ENCODE peak calls at places on chromosomes 3 and 15, in four cellular contexts. One of them, this sample, is unnamed.

GRCh38 chr15:92683511-92683834 is 27.9 kb upstream of the FAM174B start:
- DNase-seq in neuronal stem cell: peak; percentile 27
- DNase-seq in IMR-90: no peak
- DNase-seq in H9: peak; percentile 88
- DNase-seq in this sample: no peak

GRCh38 chr3:20080956-20081554 is 40.8 kb downstream of the KAT2B start:
- DNase-seq in neuronal stem cell: no peak
- DNase-seq in IMR-90: peak; percentile 6
- DNase-seq in H9: no peak
- DNase-seq in this sample: no peak

GRCh38 chr3:149204390-149204991 is 17.1 kb downstream of the CP start:
- DNase-seq in neuronal stem cell: no peak
- DNase-seq in IMR-90: no peak
- DNase-seq in H9: no peak
- DNase-seq in this sample: no peak

GRCh38 chr3:38558864-38559263 is 62.7 kb downstream of the EXOG start:
- DNase-seq in neuronal stem cell: no peak
- DNase-seq in H9: peak; percentile 4
- DNase-seq in IMR-90: no peak
- DNase-seq in this sample: no peak

GRCh38 chr15:37035349-37035748 is 65.0 kb downstream of the MEIS2 start:
- DNase-seq in neuronal stem cell: no peak
- DNase-seq in H9: no peak
- DNase-seq in IMR-90: peak; percentile 66
- DNase-seq in this sample: peak; percentile 51

GRCh38 chr3:107704477-107704876 is 181.7 kb downstream of the BBX start:
- DNase-seq in IMR-90: peak; percentile 70
- DNase-seq in neuronal stem cell: no peak
- DNase-seq in H9: no peak
- DNase-seq in this sample: peak; percentile 56

GRCh38 chr3:163126115-163126514 is 1629.5 kb downstream of the OTOL1 start:
- DNase-seq in IMR-90: no peak
- DNase-seq in neuronal stem cell: no peak
- DNase-seq in H9: no peak
- DNase-seq in this sample: no peak

GRCh38 chr15:99911824-99912223 is 178.6 kb upstream of the LYSMD4 start:
- DNase-seq in neuronal stem cell: no peak
- DNase-seq in IMR-90: no peak
- DNase-seq in H9: no peak
- DNase-seq in this sample: no peak

GRCh38 chr3:151841801-151842200 is 27.9 kb downstream of the AADAC start:
- DNase-seq in IMR-90: peak; percentile 18
- DNase-seq in neuronal stem cell: no peak
- DNase-seq in H9: no peak
- DNase-seq in this sample: peak; percentile 28

GRCh38 chr3:48347500-48347899 is 14.0 kb upstream of the SPINK8 start:
- DNase-seq in H9: no peak
- DNase-seq in neuronal stem cell: no peak
- DNase-seq in IMR-90: no peak
- DNase-seq in this sample: no peak

GRCh38 chr15:58459562-58459961 is 27.8 kb downstream of the LIPC start:
- DNase-seq in neuronal stem cell: no peak
- DNase-seq in IMR-90: no peak
- DNase-seq in H9: no peak
- DNase-seq in this sample: no peak

GRCh38 chr15:59185725-59186124 is 20.9 kb upstream of the LDHAL6B start:
- DNase-seq in H9: no peak
- DNase-seq in neuronal stem cell: no peak
- DNase-seq in IMR-90: no peak
- DNase-seq in this sample: no peak

GRCh38 chr3:9808345-9809037 is 1.6 kb upstream of the TTLL3 start:
- DNase-seq in IMR-90: peak; percentile 43
- DNase-seq in neuronal stem cell: peak; percentile 36
- DNase-seq in H9: peak; percentile 72
- DNase-seq in this sample: peak; percentile 65
- H3K27ac ChIP-seq in IMR-90: no peak overlapping the region
- H3K27ac ChIP-seq in neuronal stem cell: no peak overlapping the region
- H3K27ac ChIP-seq in H9: no peak overlapping the region
- H3K27ac ChIP-seq in this sample: peak overlapping the region; percentile 46

GRCh38 chr15:75200391-75200764 is 1.3 kb upstream of the C15orf39 start:
- DNase-seq in H9: no peak
- DNase-seq in neuronal stem cell: no peak
- DNase-seq in IMR-90: no peak
- DNase-seq in this sample: no peak

GRCh38 chr15:75200765-75201608 is 695 bp upstream of the C15orf39 start:
- DNase-seq in IMR-90: no peak
- DNase-seq in H9: peak; percentile 90
- DNase-seq in neuronal stem cell: peak; percentile 51
- DNase-seq in this sample: peak; percentile 40

GRCh38 chr15:75198560-75199346 is 2.9 kb upstream of the C15orf39 start:
- DNase-seq in H9: peak; percentile 80
- DNase-seq in IMR-90: peak; percentile 49
- DNase-seq in neuronal stem cell: no peak
- DNase-seq in this sample: peak; percentile 55

GRCh38 chr15:75201609-75202250 is at the start of gene C15orf39:
- DNase-seq in neuronal stem cell: peak; percentile 74
- DNase-seq in IMR-90: peak; percentile 52
- DNase-seq in H9: peak; percentile 83
- DNase-seq in this sample: peak; percentile 74

DNA sequence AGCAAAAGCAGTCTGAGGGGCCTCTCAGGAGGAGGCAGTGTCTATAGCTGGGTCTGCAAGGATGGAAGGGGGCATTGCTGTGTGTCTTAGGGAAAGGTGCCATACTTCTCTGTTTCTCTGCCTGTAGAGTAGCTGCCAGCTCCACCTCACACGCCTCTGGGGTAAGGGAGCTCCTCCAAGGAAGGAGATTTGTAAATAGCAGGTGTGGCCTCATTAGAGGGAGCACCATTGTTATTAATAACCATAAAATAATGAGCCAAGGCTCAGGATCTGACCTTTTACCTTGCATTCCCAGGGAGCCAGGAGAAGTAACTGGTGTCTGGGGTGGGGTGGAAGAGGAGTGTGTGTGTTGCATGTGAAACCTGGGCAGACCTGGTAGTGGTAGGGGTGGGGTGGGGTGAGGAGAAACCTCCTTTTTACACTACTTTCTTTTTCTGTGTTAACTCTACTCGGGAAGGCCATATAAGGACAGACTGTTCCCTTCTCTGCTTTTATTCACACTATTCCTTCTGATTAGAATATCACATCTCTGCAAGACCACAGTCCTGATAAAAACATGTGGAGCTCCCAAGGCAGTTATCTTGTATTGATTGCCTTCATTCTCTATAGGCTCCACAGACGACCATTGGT is 2.2 kb upstream of the C15orf39 start:
- DNase-seq in neuronal stem cell: no peak
- DNase-seq in H9: no peak
- DNase-seq in IMR-90: no peak
- DNase-seq in this sample: no peak
- H2BK15ac ChIP-seq in neuronal stem cell: no peak overlapping the region
- H2BK15ac ChIP-seq in H9: no peak overlapping the region
- H2BK15ac ChIP-seq in IMR-90: no peak overlapping the region
- H2BK15ac ChIP-seq in this sample: no peak overlapping the region

GRCh38 chr3:122468896-122469533 is 45.7 kb downstream of the KPNA1 start:
- DNase-seq in IMR-90: no peak
- DNase-seq in H9: peak; percentile 32
- DNase-seq in neuronal stem cell: no peak
- DNase-seq in this sample: no peak
- H3K27ac ChIP-seq in IMR-90: no peak overlapping the region
- H3K27ac ChIP-seq in H9: no peak overlapping the region
- H3K27ac ChIP-seq in neuronal stem cell: no peak overlapping the region
- H3K27ac ChIP-seq in this sample: peak overlapping the region; percentile 82

GRCh38 chr3:193816028-193816395 is 223.0 kb downstream of the OPA1 start:
- DNase-seq in IMR-90: no peak
- DNase-seq in H9: no peak
- DNase-seq in neuronal stem cell: no peak
- DNase-seq in this sample: no peak
- H2BK15ac ChIP-seq in IMR-90: no peak overlapping the region
- H2BK15ac ChIP-seq in H9: no peak overlapping the region
- H2BK15ac ChIP-seq in neuronal stem cell: no peak overlapping the region
- H2BK15ac ChIP-seq in this sample: no peak overlapping the region

DNA sequence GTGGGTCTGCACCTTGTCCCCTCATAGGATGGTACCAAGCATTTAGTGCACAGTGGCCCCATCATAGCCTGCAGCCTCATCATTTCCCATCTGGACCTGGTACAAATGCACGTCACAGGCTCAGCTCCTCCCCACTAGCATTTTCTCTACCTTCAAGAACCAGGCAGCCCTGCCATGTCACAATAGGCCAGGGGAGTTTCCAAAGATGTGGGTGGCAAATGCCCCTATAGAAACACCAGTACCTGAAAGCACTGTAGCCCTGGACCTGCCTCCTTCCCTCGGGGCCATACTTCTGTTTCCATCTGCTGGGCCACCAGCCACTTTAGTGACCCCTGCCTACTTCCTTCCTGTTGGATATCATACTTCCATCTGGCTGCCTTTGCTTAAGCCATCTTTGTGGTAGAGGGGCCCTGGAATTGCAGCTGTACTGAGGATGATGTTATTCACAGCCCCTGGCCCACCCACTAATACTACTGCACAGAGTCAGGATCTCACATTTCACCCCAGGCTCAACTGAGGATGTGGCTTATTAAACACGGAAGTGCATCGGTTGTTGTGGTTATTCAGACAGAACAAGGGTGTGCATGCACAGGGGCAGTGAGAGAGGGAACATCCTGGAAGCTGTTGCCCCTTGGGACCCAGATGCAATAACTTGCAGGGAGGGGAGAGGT is 3.8 kb downstream of the TCTA start:
- DNase-seq in H9: no peak
- DNase-seq in neuronal stem cell: no peak
- DNase-seq in IMR-90: no peak
- DNase-seq in this sample: no peak
- H3K27ac ChIP-seq in H9: no peak overlapping the region
- H3K27ac ChIP-seq in neuronal stem cell: no peak overlapping the region
- H3K27ac ChIP-seq in IMR-90: no peak overlapping the region
- H3K27ac ChIP-seq in this sample: no peak overlapping the region

DNA sequence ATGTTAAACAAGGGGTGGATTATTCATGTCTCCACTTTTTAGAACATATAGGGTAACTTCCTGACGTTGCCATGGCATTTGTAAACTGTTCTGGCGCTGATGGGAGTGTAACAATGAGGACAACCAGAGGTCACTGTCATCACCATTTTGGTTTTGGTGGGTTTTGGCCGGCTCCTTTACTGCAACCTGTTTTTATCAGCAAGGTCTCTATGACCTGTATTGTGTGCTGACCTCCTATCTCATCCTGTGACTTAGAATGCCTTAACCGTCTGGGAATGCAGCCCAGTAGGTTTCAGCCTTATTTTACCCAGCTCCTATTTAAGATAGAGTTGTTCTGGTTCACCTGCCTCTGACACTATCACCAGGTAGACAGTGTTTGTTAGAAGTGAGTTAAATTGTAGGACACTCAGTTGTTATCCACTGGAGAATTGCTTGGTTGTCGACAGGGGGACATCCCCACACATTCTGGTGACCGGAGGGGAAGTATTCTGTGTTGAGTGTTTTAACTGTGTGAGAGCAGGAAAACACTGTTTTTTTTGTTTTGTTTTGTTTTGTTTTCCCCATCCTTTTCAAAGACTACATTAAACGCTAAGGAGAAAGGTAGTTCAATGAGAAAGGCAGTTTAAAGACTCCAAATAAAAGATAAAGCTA is 36.9 kb upstream of the SKIL start:
- DNase-seq in IMR-90: peak; percentile 24
- DNase-seq in neuronal stem cell: no peak
- DNase-seq in H9: no peak
- DNase-seq in this sample: no peak
- H2BK15ac ChIP-seq in IMR-90: no peak overlapping the region
- H2BK15ac ChIP-seq in neuronal stem cell: no peak overlapping the region
- H2BK15ac ChIP-seq in H9: no peak overlapping the region
- H2BK15ac ChIP-seq in this sample: no peak overlapping the region

DNA sequence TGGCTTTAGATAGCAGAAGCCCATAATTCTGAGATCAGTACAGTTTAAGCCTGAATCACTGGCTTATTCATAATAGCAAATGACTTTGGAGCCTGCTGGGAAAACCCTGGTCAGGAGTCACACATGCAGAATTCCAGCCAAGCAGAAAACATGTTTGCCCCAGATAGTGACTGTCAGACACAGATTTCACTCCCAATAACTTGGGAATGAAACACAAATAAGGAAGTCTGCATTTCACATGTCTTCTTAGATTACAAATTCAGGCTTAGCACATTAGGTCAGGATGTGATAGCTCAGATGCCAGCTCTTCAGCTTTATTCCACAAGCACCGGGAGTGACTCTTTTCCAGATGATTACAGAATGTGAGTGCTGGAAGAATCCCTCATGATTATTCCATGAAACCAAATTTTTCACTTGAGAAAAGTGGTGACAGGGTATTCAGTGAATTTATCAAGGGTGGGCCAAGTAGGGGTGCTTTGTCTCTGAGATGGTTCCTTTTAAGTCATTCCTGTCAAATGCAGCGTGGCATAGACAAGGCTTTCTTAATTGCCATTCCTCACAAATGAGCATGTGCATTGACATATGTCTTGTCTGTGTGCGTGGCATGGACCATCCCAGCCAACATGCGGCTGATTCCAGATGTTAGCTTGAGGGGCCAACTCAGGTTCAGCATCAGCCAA is 190.9 kb downstream of the EPHB1 start:
- DNase-seq in H9: no peak
- DNase-seq in neuronal stem cell: no peak
- DNase-seq in IMR-90: no peak
- DNase-seq in this sample: no peak
- H3K27ac ChIP-seq in H9: no peak overlapping the region
- H3K27ac ChIP-seq in neuronal stem cell: no peak overlapping the region
- H3K27ac ChIP-seq in IMR-90: no peak overlapping the region
- H3K27ac ChIP-seq in this sample: no peak overlapping the region

GRCh38 chr3:47283193-47283537 is 421 bp downstream of the KLHL18 start:
- DNase-seq in IMR-90: no peak
- DNase-seq in neuronal stem cell: no peak
- DNase-seq in H9: no peak
- DNase-seq in this sample: no peak
- H2BK15ac ChIP-seq in IMR-90: no peak overlapping the region
- H2BK15ac ChIP-seq in neuronal stem cell: no peak overlapping the region
- H2BK15ac ChIP-seq in H9: no peak overlapping the region
- H2BK15ac ChIP-seq in this sample: no peak overlapping the region

This sample was measured in mesenchymal stem cell.